ENCODE peak calls at places on chromosome 11, in nine cellular contexts. One of them, this sample, is unnamed.

GRCh38 chr11:130454495-130455262 is 6.2 kb downstream of the ADAMTS15 start:
- DNase-seq in T1000: no peak
- DNase-seq in activated CD4-positive, alpha-beta T cell treated with anti-CD3 and anti-CD28 coated beads, Interleukin-2, amount 50 U/mL, for 4 hours: no peak
- DNase-seq in uterus: no peak
- DNase-seq in esophagus squamous epithelium: no peak
- DNase-seq in CD8-positive, alpha-beta T cell: no peak
- DNase-seq in DMS153: no peak
- DNase-seq in epithelial cell of proximal tubule: no peak
- DNase-seq in ACHN: no peak
- DNase-seq in this sample: no peak

GRCh38 chr11:72307439-72307838 is 63.5 kb upstream of the PHOX2A start:
- DNase-seq in T1000: no peak
- DNase-seq in activated CD4-positive, alpha-beta T cell treated with anti-CD3 and anti-CD28 coated beads, Interleukin-2, amount 50 U/mL, for 4 hours: no peak
- DNase-seq in uterus: no peak
- DNase-seq in esophagus squamous epithelium: no peak
- DNase-seq in CD8-positive, alpha-beta T cell: no peak
- DNase-seq in DMS153: peak; percentile 30
- DNase-seq in epithelial cell of proximal tubule: no peak
- DNase-seq in ACHN: no peak
- DNase-seq in this sample: no peak

GRCh38 chr11:120756931-120757330 is 245.4 kb downstream of the GRIK4 start:
- DNase-seq in T1000: no peak
- DNase-seq in activated CD4-positive, alpha-beta T cell treated with anti-CD3 and anti-CD28 coated beads, Interleukin-2, amount 50 U/mL, for 4 hours: no peak
- DNase-seq in uterus: no peak
- DNase-seq in esophagus squamous epithelium: no peak
- DNase-seq in CD8-positive, alpha-beta T cell: no peak
- DNase-seq in DMS153: no peak
- DNase-seq in epithelial cell of proximal tubule: no peak
- DNase-seq in ACHN: no peak
- DNase-seq in this sample: no peak

GRCh38 chr11:119144825-119145476 is 3.9 kb upstream of the ABCG4 start:
- DNase-seq in T1000: peak; percentile 22
- DNase-seq in activated CD4-positive, alpha-beta T cell treated with anti-CD3 and anti-CD28 coated beads, Interleukin-2, amount 50 U/mL, for 4 hours: no peak
- DNase-seq in uterus: peak; percentile 56
- DNase-seq in esophagus squamous epithelium: no peak
- DNase-seq in CD8-positive, alpha-beta T cell: no peak
- DNase-seq in DMS153: peak; percentile 68
- DNase-seq in epithelial cell of proximal tubule: no peak
- DNase-seq in ACHN: peak; percentile 70
- DNase-seq in this sample: no peak

GRCh38 chr11:126265801-126266200 is 2.9 kb downstream of the SRPRA start:
- DNase-seq in T1000: no peak
- DNase-seq in activated CD4-positive, alpha-beta T cell treated with anti-CD3 and anti-CD28 coated beads, Interleukin-2, amount 50 U/mL, for 4 hours: no peak
- DNase-seq in uterus: no peak
- DNase-seq in esophagus squamous epithelium: no peak
- DNase-seq in CD8-positive, alpha-beta T cell: no peak
- DNase-seq in DMS153: no peak
- DNase-seq in epithelial cell of proximal tubule: no peak
- DNase-seq in ACHN: peak; percentile 31
- DNase-seq in this sample: no peak

GRCh38 chr11:116353517-116353916 is 419.3 kb downstream of the BUD13 start:
- DNase-seq in T1000: no peak
- DNase-seq in activated CD4-positive, alpha-beta T cell treated with anti-CD3 and anti-CD28 coated beads, Interleukin-2, amount 50 U/mL, for 4 hours: no peak
- DNase-seq in uterus: no peak
- DNase-seq in esophagus squamous epithelium: no peak
- DNase-seq in CD8-positive, alpha-beta T cell: no peak
- DNase-seq in DMS153: peak; percentile 47
- DNase-seq in epithelial cell of proximal tubule: no peak
- DNase-seq in ACHN: no peak
- DNase-seq in this sample: no peak

GRCh38 chr11:118849825-118850224 is 33.9 kb upstream of the CXCR5 start:
- DNase-seq in T1000: no peak
- DNase-seq in activated CD4-positive, alpha-beta T cell treated with anti-CD3 and anti-CD28 coated beads, Interleukin-2, amount 50 U/mL, for 4 hours: no peak
- DNase-seq in uterus: no peak
- DNase-seq in esophagus squamous epithelium: no peak
- DNase-seq in CD8-positive, alpha-beta T cell: no peak
- DNase-seq in DMS153: no peak
- DNase-seq in epithelial cell of proximal tubule: no peak
- DNase-seq in ACHN: no peak
- DNase-seq in this sample: no peak

GRCh38 chr11:1001682-1002081 is 34.8 kb downstream of the MUC6 start:
- DNase-seq in T1000: no peak
- DNase-seq in activated CD4-positive, alpha-beta T cell treated with anti-CD3 and anti-CD28 coated beads, Interleukin-2, amount 50 U/mL, for 4 hours: no peak
- DNase-seq in uterus: no peak
- DNase-seq in esophagus squamous epithelium: no peak
- DNase-seq in CD8-positive, alpha-beta T cell: no peak
- DNase-seq in DMS153: no peak
- DNase-seq in epithelial cell of proximal tubule: no peak
- DNase-seq in ACHN: no peak
- DNase-seq in this sample: no peak

GRCh38 chr11:109605006-109605405 is 183.0 kb downstream of the C11orf87 start:
- DNase-seq in T1000: no peak
- DNase-seq in activated CD4-positive, alpha-beta T cell treated with anti-CD3 and anti-CD28 coated beads, Interleukin-2, amount 50 U/mL, for 4 hours: no peak
- DNase-seq in uterus: no peak
- DNase-seq in esophagus squamous epithelium: no peak
- DNase-seq in CD8-positive, alpha-beta T cell: no peak
- DNase-seq in DMS153: no peak
- DNase-seq in epithelial cell of proximal tubule: no peak
- DNase-seq in ACHN: no peak
- DNase-seq in this sample: no peak